ENCODE peak calls at places on chromosomes 3 and 15, in seven cellular contexts. Q is neuronal stem cell, S is H9, U is IMR-90, B is mesendoderm, I is H1, L is trophoblast cell. X is an unnamed sample.
A peak's percentile ranks its signal among the peaks of the same experiment; 100 is the strongest.

GRCh38 chr15:73838795-73839565 is 34.4 kb upstream of the TBC1D21 start:
- DNase-seq in B (no peak), Q (no peak), U (no peak), I (no peak), L (no peak), S (no peak), X (no peak)

GRCh38 chr3:87503901-87504498 is 227.6 kb upstream of the POU1F1 start:
- DNase-seq in S (peak; percentile 26), Q (peak; percentile 23), L (peak; percentile 15), I (peak; percentile 2), B (peak; percentile 78), U (peak; percentile 36), X (peak; percentile 43)

GRCh38 chr15:79640206-79640605 is 208.1 kb downstream of the MINAR1 start:
- DNase-seq in Q (no peak), I (no peak), L (no peak), B (peak; percentile 70), U (peak; percentile 84), S (no peak), X (peak; percentile 63)

GRCh38 chr3:39941941-39942340 is 132.5 kb downstream of the MYRIP start:
- DNase-seq in I (no peak), Q (no peak), L (no peak), B (no peak), S (no peak), U (no peak), X (no peak)

GRCh38 chr3:40055361-40055760 is 246.0 kb downstream of the MYRIP start:
- DNase-seq in I (no peak), B (no peak), S (no peak), U (no peak), Q (no peak), L (no peak), X (no peak)

GRCh38 chr15:52699457-52699856 is 20.3 kb upstream of the ATOSA start:
- DNase-seq in Q (peak; percentile 29), I (no peak), L (no peak), U (no peak), B (peak; percentile 28), S (no peak), X (no peak)

GRCh38 chr3:16665282-16665741 is 60.1 kb upstream of the DAZL start:
- DNase-seq in B (peak; percentile 94), U (no peak), I (no peak), Q (no peak), S (no peak), L (peak; percentile 98), X (peak; percentile 10)

GRCh38 chr3:52216585-52217408 is 8.6 kb downstream of the TLR9 start:
- DNase-seq in Q (no peak), U (peak; percentile 79), S (peak; percentile 27), L (no peak), B (peak; percentile 45), I (no peak), X (peak; percentile 62)

GRCh38 chr3:109122690-109123089 is 4.8 kb upstream of the MORC1 start:
- DNase-seq in S (no peak), I (no peak), B (no peak), U (no peak), Q (no peak), L (no peak), X (no peak)

GRCh38 chr3:16768956-16769355 is 115.8 kb upstream of the PLCL2 start:
- DNase-seq in L (no peak), Q (no peak), I (no peak), U (no peak), S (no peak), B (peak; percentile 14), X (no peak)

GRCh38 chr15:65791335-65792129 is 561 bp downstream of the DENND4A start:
- DNase-seq in Q (peak; percentile 63), L (peak; percentile 60), S (peak; percentile 61), I (peak; percentile 5), U (no peak), B (peak; percentile 75), X (peak; percentile 61)

GRCh38 chr15:44591326-44591725 is 54.4 kb downstream of the EIF3J start:
- DNase-seq in U (no peak), Q (no peak), B (no peak), I (no peak), L (no peak), S (no peak), X (no peak)

GRCh38 chr3:138974467-138974866 is 27.4 kb downstream of the FOXL2NB start:
- DNase-seq in B (no peak), I (no peak), L (no peak), S (no peak), U (peak; percentile 13), Q (no peak), X (no peak)

GRCh38 chr3:35307296-35307695 is 332.0 kb upstream of the ARPP21 start:
- DNase-seq in U (no peak), Q (no peak), S (no peak), L (no peak), I (no peak), B (no peak), X (no peak)

GRCh38 chr3:9732753-9733115 is 1.2 kb downstream of the BRPF1 start:
- DNase-seq in L (no peak), Q (no peak), S (no peak), U (peak; percentile 10), B (no peak), I (no peak), X (peak; percentile 18)
- H3K27ac ChIP-seq in L (no peak overlapping the region), Q (no peak overlapping the region), S (no peak overlapping the region), U (peak overlapping the region; percentile 15), B (no peak overlapping the region), I (no peak overlapping the region), X (no peak overlapping the region)

GRCh38 chr15:60479711-60480110 is 769 bp upstream of the ICE2 start:
- DNase-seq in S (no peak), L (peak; percentile 84), U (no peak), I (no peak), Q (no peak), B (peak; percentile 18), X (no peak)

GRCh38 chr15:60478633-60479360 is at the start of gene ICE2:
- DNase-seq in U (peak; percentile 94), I (peak; percentile 76), Q (peak; percentile 87), B (peak; percentile 98), L (peak; percentile 92), S (peak; percentile 93), X (peak; percentile 96)

GRCh38 chr15:60479361-60479684 is 381 bp upstream of the ICE2 start:
- DNase-seq in I (no peak), B (no peak), S (no peak), U (no peak), Q (no peak), L (no peak), X (no peak)

GRCh38 chr15:60480888-60481287 is 1.9 kb upstream of the ICE2 start:
- DNase-seq in U (no peak), Q (no peak), S (no peak), I (no peak), L (no peak), B (no peak), X (no peak)

GRCh38 chr15:60480149-60480548 is 1.2 kb upstream of the ICE2 start:
- DNase-seq in Q (no peak), U (no peak), B (no peak), S (no peak), I (no peak), L (no peak), X (no peak)
- H4K8ac ChIP-seq in Q (no peak overlapping the region), U (no peak overlapping the region), B (peak overlapping the region; percentile 14), S (no peak overlapping the region), I (no peak overlapping the region), L (no peak overlapping the region), X (no peak overlapping the region)

DNA sequence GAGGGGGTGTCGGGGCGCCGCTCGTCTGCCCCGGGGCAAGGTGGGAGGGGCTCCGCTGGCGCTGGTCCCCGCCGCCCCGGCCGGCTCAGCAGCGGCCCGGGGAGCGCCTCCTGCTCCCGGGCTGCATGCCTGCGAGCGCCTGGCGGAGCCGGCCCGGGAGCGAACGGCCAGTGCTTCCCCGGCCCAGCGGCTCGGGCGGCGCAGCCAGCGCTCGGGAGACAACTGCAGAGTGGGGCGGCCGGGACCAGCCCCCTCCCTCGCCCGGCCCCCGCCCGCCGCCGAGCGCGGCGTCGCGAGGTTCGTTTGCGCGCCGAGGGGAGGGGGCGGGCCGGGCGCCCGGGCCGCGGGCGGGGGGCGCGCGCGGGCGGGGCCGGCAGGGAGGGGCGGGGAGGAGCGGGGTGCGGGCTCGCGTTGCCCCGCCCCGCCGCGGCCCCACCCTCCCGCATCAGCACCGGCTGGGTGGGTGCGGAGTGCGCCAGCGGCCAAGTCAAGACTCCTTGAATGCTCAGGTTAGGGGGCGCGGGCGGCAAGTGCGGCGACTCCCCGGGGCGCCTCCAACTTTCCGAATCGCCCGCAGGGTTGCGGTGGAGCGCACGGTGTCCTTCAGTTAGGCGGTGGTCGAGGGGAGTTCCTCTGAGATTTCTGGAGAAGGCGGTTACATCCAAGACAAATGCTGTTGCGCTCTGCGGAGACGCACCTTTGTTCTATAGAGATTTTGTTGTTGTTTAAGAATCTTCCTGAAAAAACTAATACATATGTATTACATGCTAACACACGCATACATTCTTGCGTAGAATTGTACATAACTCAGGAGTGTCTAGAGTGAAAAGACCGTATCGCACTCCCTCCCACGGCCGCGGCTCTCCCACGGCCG is at the start of gene RGMA:
- DNase-seq in U (no peak), I (no peak), L (no peak), Q (peak; percentile 63), B (peak; percentile 40), S (peak; percentile 65), X (no peak)
- H3K27ac ChIP-seq in U (no peak within 1 kb of the TSS), I (no peak within 1 kb of the TSS), L (no peak within 1 kb of the TSS), Q (peak within 1 kb of the TSS; percentile 81), B (no peak within 1 kb of the TSS), S (no peak within 1 kb of the TSS), X (no peak within 1 kb of the TSS)

GRCh38 chr3:182214406-182214805 is 502.7 kb downstream of the SOX2 start:
- DNase-seq in B (no peak), S (no peak), U (no peak), L (no peak), I (no peak), Q (no peak), X (no peak)

GRCh38 chr3:182215881-182216280 is 504.2 kb downstream of the SOX2 start:
- DNase-seq in S (no peak), I (no peak), Q (no peak), B (no peak), U (no peak), L (no peak), X (no peak)

GRCh38 chr3:182216311-182216970 is 504.7 kb downstream of the SOX2 start:
- DNase-seq in U (no peak), I (no peak), B (no peak), L (no peak), Q (no peak), S (no peak), X (no peak)

DNA sequence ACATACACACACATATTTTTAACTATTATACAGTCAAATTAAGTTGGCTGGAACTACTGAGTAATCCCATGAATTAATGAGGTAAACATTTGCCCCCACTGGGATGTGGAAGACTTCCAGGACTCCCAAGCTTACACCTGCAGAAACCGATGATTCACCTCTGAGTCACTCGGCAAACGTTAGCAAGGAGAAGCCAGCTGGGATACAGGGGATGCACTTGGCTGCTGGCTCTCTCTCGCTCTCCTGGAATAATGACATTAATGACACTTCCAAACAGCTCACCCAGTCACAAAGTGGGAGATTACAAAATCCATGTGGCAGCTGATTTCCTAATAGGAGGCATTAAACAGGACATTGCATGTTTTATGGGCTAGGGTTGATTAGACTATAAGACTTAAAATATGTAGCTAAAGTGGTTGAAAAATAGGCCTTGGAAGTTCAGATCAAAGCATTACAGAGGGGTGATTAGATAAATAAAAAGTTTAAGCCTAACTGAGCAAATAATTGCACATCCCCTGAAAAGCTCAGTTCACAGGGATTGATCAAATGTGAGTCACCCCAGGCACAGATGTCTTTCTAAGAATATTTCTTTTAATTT is 500.9 kb downstream of the SOX2 start:
- DNase-seq in S (peak; percentile 78), U (peak; percentile 22), I (peak; percentile 39), L (no peak), B (peak; percentile 89), Q (no peak), X (peak; percentile 70)
- H4K8ac ChIP-seq in S (no peak overlapping the region), U (no peak overlapping the region), I (no peak overlapping the region), L (no peak overlapping the region), B (no peak overlapping the region), Q (no peak overlapping the region), X (no peak overlapping the region)

GRCh38 chr3:49722896-49723295 is 855 bp downstream of the GMPPB start:
- DNase-seq in L (no peak), I (no peak), Q (no peak), U (no peak), B (no peak), S (no peak), X (no peak)
- H3K27ac ChIP-seq in L (peak overlapping the region; percentile 83), I (no peak overlapping the region), Q (no peak overlapping the region), U (peak overlapping the region; percentile 72), B (no peak overlapping the region), S (no peak overlapping the region), X (no peak overlapping the region)

X was measured in mesenchymal stem cell.